ENCODE peak calls at places on chromosomes 16 and 17, in four cellular contexts. I, P, N and W are unnamed samples.

GRCh38 chr16:19860146-19861030 is 24.3 kb downstream of the GPRC5B start:
- DNase-seq in I (peak), P (peak), N (no peak), W (peak)

GRCh38 chr17:49734666-49735490 is 27.1 kb upstream of the SLC35B1 start:
- DNase-seq in I (no peak), P (no peak), N (no peak), W (no peak)

GRCh38 chr17:19996502-19996901 is 12.7 kb upstream of the SPECC1 start:
- DNase-seq in I (no peak), P (no peak), N (no peak), W (no peak)

GRCh38 chr17:59707971-59708425 is 544 bp downstream of the VMP1 start:
- DNase-seq in I (no peak), P (no peak), N (no peak), W (no peak)

GRCh38 chr17:64146418-64147109 is 16.6 kb upstream of the ERN1 start:
- DNase-seq in I (peak), P (peak), N (peak), W (peak)

GRCh38 chr16:6645758-6646423 is 686.8 kb upstream of the RBFOX1 start:
- DNase-seq in I (no peak), P (no peak), N (no peak), W (no peak)

GRCh38 chr17:37527249-37527851 is 37.7 kb downstream of the DUSP14 start:
- DNase-seq in I (peak), P (peak), N (peak), W (peak)

GRCh38 chr16:83501481-83501880 is 306.3 kb upstream of the HSBP1 start:
- DNase-seq in I (no peak), P (no peak), N (no peak), W (no peak)

GRCh38 chr17:79668344-79669250 is 57.7 kb upstream of the RBFOX3 start:
- DNase-seq in I (no peak), P (no peak), N (no peak), W (no peak)

GRCh38 chr17:34166394-34166793 is 88.7 kb upstream of the CCL2 start:
- DNase-seq in I (no peak), P (no peak), N (no peak), W (no peak)

GRCh38 chr16:11614587-11615175 is 28.0 kb upstream of the LITAF start:
- DNase-seq in I (peak), P (no peak), N (no peak), W (peak)

GRCh38 chr16:66255647-66256046 is 110.8 kb upstream of the CDH5 start:
- DNase-seq in I (no peak), P (no peak), N (no peak), W (no peak)

GRCh38 chr17:72590382-72590781 is 469.6 kb downstream of the SOX9 start:
- DNase-seq in I (peak), P (peak), N (no peak), W (peak)

GRCh38 chr16:12289175-12290063 is 312.9 kb downstream of the SNX29 start:
- DNase-seq in I (no peak), P (no peak), N (no peak), W (peak)

GRCh38 chr16:23519282-23519681 is 9.0 kb upstream of the GGA2 start:
- DNase-seq in I (no peak), P (no peak), N (no peak), W (no peak)

GRCh38 chr16:51818342-51818944 is 667.4 kb upstream of the SALL1 start:
- DNase-seq in I (peak), P (peak), N (no peak), W (peak)

GRCh38 chr17:7175363-7175733 is 3.8 kb downstream of the ASGR1 start:
- DNase-seq in I (no peak), P (no peak), N (no peak), W (no peak)

GRCh38 chr17:61567045-61567802 is 23.8 kb downstream of the NACA2 start:
- DNase-seq in I (no peak), P (no peak), N (no peak), W (no peak)

GRCh38 chr17:82023447-82024241 is 539 bp downstream of the LRRC45 start:
- DNase-seq in I (no peak), P (no peak), N (no peak), W (no peak)

GRCh38 chr17:17419621-17420020 is 57.2 kb upstream of the MED9 start:
- DNase-seq in I (no peak), P (no peak), N (no peak), W (no peak)

GRCh38 chr17:39704821-39705551 is 5.1 kb downstream of the ERBB2 start:
- DNase-seq in I (no peak), P (peak), N (no peak), W (peak)

GRCh38 chr16:31467858-31468257 is 4.1 kb upstream of the TGFB1I1 start:
- DNase-seq in I (no peak), P (no peak), N (no peak), W (no peak)

GRCh38 chr17:62627904-62628603 is 584 bp downstream of the MRC2 start:
- DNase-seq in I (peak), P (peak), N (no peak), W (peak)

GRCh38 chr16:67269766-67270165 is 9.6 kb upstream of the PLEKHG4 start:
- DNase-seq in I (peak), P (peak), N (no peak), W (peak)

GRCh38 chr17:44008205-44008909 is 3.9 kb downstream of the NAGS start:
- DNase-seq in I (no peak), P (no peak), N (no peak), W (no peak)